ENCODE peak calls at places on chromosome X, in four cellular contexts. V is breast epithelium, D is A673, A is cardiac fibroblast. O is an unnamed sample.
A peak's percentile ranks its signal among the peaks of the same experiment; 100 is the strongest.

GRCh38 chrX:152869972-152870371 is 27.9 kb upstream of the ZNF185 start:
- DNase-seq in V (no peak), D (no peak), A (no peak), O (no peak)

GRCh38 chrX:134691453-134691852 is 33.2 kb upstream of the PLAC1 start:
- DNase-seq in V (no peak), D (no peak), A (no peak), O (no peak)

GRCh38 chrX:49269010-49269767 is 404 bp upstream of the PPP1R3F start:
- DNase-seq in V (peak; percentile 97), D (peak; percentile 97), A (peak; percentile 97), O (peak; percentile 99)

GRCh38 chrX:110002300-110003166 is at the start of gene TMEM164:
- DNase-seq in V (peak; percentile 74), D (peak; percentile 80), A (peak; percentile 74), O (peak; percentile 91)

GRCh38 chrX:28888421-28888820 is 301.2 kb downstream of the IL1RAPL1 start:
- DNase-seq in V (no peak), D (no peak), A (peak; percentile 34), O (peak; percentile 40)

GRCh38 chrX:136200466-136200865 is 50.7 kb downstream of the MAP7D3 start:
- DNase-seq in V (no peak), D (peak; percentile 57), A (peak; percentile 50), O (no peak)

GRCh38 chrX:65601530-65602281 is 65.7 kb upstream of the MSN start:
- DNase-seq in V (no peak), D (no peak), A (peak; percentile 95), O (peak; percentile 94)

GRCh38 chrX:21398424-21398823 is 24.2 kb downstream of the CNKSR2 start:
- DNase-seq in V (no peak), D (no peak), A (no peak), O (no peak)

GRCh38 chrX:71550578-71550977 is 17.7 kb downstream of the OGT start:
- DNase-seq in V (no peak), D (no peak), A (no peak), O (peak; percentile 12)

GRCh38 chrX:65999563-66000148 is 40.2 kb downstream of the VSIG4 start:
- DNase-seq in V (no peak), D (no peak), A (no peak), O (no peak)

DNA sequence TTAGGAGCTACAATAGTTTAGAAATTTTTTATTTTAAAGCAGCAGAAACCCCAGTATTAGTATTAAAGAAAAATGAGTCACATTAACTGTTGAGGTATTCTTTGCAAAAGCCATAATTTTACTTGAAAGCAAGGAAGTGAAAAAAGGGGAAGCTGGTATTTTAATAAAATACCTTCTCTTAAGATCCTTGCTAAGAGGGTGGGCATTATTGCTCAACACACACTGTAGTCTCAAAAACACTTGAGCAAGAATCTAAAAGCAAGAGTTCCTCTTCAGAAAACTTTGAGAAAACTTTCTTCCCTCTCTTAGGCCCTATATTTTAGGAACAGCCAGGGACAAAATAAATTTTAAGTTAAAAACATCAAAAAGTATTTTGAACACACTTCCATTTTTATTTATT is 259.4 kb upstream of the DIAPH2 start:
- DNase-seq in V (no peak), D (no peak), A (no peak), O (no peak)
- H3K4me3 ChIP-seq in V (no peak overlapping the region), D (no peak overlapping the region), A (no peak overlapping the region), O (no peak overlapping the region)

DNA sequence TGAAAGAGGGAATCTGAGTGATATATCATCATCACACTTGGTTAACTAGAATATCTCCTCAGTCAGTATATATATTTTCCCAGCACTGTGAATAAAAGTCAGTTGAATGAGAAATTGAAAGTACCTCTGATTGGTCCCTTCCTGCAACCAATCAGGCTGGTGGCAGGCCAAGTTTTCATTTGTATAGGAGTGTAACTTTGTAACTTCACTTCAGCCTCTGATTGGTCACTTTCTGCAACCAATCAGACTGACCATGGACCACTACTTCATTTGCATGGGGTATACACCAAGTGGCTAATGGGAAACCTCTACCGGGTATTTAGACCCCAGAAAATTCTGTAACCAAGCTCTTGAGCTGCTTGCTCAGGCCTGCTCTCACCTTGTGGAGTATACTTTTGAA is 1.9 kb upstream of the PGK1 start:
- DNase-seq in V (no peak), D (no peak), A (peak; percentile 20), O (no peak)
- H3K4me3 ChIP-seq in V (no peak overlapping the region), D (no peak overlapping the region), A (no peak overlapping the region), O (no peak overlapping the region)

GRCh38 chrX:119970574-119970973 is 27.0 kb upstream of the NKAP start:
- DNase-seq in V (no peak), D (no peak), A (no peak), O (no peak)
- H3K4me3 ChIP-seq in V (no peak overlapping the region), D (no peak overlapping the region), A (no peak overlapping the region), O (no peak overlapping the region)

GRCh38 chrX:150982235-150982785 is 825 bp upstream of the HMGB3 start:
- DNase-seq in V (no peak), D (no peak), A (peak; percentile 2), O (no peak)
- H3K4me3 ChIP-seq in V (peak overlapping the region; percentile 42), D (peak overlapping the region; percentile 63), A (peak overlapping the region; percentile 66), O (peak overlapping the region; percentile 49)

GRCh38 chrX:40086569-40087335 is 11.0 kb downstream of the BCOR start:
- DNase-seq in V (no peak), D (no peak), A (no peak), O (peak; percentile 27)

GRCh38 chrX:40088299-40088625 is 9.5 kb downstream of the BCOR start:
- DNase-seq in V (no peak), D (peak; percentile 41), A (no peak), O (no peak)

GRCh38 chrX:40085714-40086113 is 12.0 kb downstream of the BCOR start:
- DNase-seq in V (no peak), D (no peak), A (no peak), O (no peak)

GRCh38 chrX:40088803-40089540 is 8.8 kb downstream of the BCOR start:
- DNase-seq in V (no peak), D (no peak), A (no peak), O (no peak)

GRCh38 chrX:40087574-40088298 is 10.0 kb downstream of the BCOR start:
- DNase-seq in V (no peak), D (no peak), A (no peak), O (no peak)
- H3K4me3 ChIP-seq in V (no peak overlapping the region), D (no peak overlapping the region), A (no peak overlapping the region), O (no peak overlapping the region)

DNA sequence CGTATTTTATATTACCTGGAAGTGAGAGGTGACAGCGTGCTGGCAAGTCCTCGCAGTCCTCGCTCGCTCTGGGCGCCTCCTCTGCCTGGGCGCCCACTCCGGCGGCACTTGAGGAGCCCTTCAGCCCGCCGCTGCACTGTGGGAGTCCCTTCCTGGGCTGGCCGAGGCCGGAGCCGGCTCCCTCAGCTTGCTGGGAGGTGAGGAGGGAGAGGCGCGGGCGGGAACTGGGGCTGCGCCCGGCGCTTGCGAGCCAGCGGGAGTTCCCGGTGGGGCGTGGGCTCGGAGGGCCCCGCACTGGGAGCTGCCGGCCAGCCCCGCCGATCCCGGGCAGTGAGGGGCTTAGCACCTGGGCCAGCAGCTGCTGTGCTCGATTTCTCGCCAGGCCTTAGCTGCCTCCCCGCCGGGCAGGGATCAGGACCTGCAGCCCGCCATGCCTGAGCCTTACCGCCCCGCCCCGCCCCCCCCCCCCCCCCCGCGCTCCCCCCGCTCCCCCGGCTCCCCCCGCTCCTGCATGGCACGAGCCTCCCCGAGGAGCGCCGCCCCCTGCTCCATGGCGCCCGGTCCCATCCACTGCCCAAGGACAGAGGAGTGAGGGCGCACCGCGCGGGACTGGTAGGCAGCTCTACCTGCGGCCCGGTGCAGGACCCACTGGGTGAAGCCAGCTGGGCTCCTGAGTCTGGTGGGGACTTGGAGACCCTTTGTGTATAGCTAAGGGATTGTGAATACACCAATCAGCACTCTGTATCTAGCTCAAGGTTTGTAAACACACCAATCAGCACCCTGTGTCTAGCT is 298.9 kb upstream of the MAGEB16 start:
- DNase-seq in V (no peak), D (no peak), A (no peak), O (no peak)
- H3K4me3 ChIP-seq in V (no peak overlapping the region), D (no peak overlapping the region), A (no peak overlapping the region), O (no peak overlapping the region)

GRCh38 chrX:137743414-137743813 is 177.5 kb downstream of the ZIC3 start:
- DNase-seq in V (no peak), D (no peak), A (no peak), O (no peak)

GRCh38 chrX:137747231-137747630 is 181.3 kb downstream of the ZIC3 start:
- DNase-seq in V (no peak), D (no peak), A (no peak), O (no peak)

GRCh38 chrX:137746289-137746688 is 180.4 kb downstream of the ZIC3 start:
- DNase-seq in V (no peak), D (no peak), A (no peak), O (no peak)

GRCh38 chrX:137749282-137749681 is 183.4 kb downstream of the ZIC3 start:
- DNase-seq in V (no peak), D (no peak), A (no peak), O (no peak)

GRCh38 chrX:137748827-137749226 is 182.9 kb downstream of the ZIC3 start:
- DNase-seq in V (no peak), D (no peak), A (no peak), O (no peak)
- H3K4me3 ChIP-seq in V (no peak overlapping the region), D (no peak overlapping the region), A (no peak overlapping the region), O (no peak overlapping the region)

O was measured in cardiac muscle cell.